ENCODE peak calls at places on chromosomes 2 and 18, in five cellular contexts. D, Y, G, B and R are unnamed samples.

GRCh38 chr2:16003809-16004208 is 63.5 kb downstream of the MYCN start:
- DNase-seq in Y (no peak), D (no peak), G (no peak), B (no peak), R (no peak)

GRCh38 chr2:147062073-147062472 is 782.8 kb upstream of the ACVR2A start:
- DNase-seq in B (no peak), Y (no peak), G (no peak), D (no peak), R (no peak)

GRCh38 chr2:6977786-6978185 is 60.6 kb downstream of the RNF144A start:
- DNase-seq in G (no peak), B (no peak), D (no peak), Y (no peak), R (no peak)

GRCh38 chr2:231696004-231696367 is 12.3 kb upstream of the PTMA start:
- DNase-seq in G (peak; percentile 87), Y (no peak), D (no peak), B (no peak), R (peak; percentile 66)

GRCh38 chr2:85353876-85354285 is 447 bp downstream of the RETSAT start:
- DNase-seq in G (no peak), B (peak; percentile 40), D (no peak), Y (peak; percentile 72), R (no peak)

GRCh38 chr2:28346587-28346986 is 46.1 kb upstream of the FOSL2 start:
- DNase-seq in Y (peak; percentile 47), G (peak; percentile 62), B (no peak), D (no peak), R (no peak)

GRCh38 chr2:69200107-69200520 is 186.9 kb downstream of the GFPT1 start:
- DNase-seq in B (no peak), G (peak; percentile 67), D (no peak), Y (no peak), R (peak; percentile 93)

GRCh38 chr2:71601136-71602114 is 148.1 kb downstream of the DYSF start:
- DNase-seq in B (no peak), Y (peak; percentile 31), G (no peak), D (no peak), R (no peak)

GRCh38 chr2:165016772-165017411 is 61.6 kb upstream of the SLC38A11 start:
- DNase-seq in B (peak; percentile 71), Y (no peak), D (no peak), G (peak; percentile 40), R (peak; percentile 18)

GRCh38 chr18:62651276-62652031 is 63.9 kb upstream of the PHLPP1 start:
- DNase-seq in G (no peak), D (no peak), Y (no peak), B (no peak), R (no peak)

GRCh38 chr18:79245517-79246001 is 150.2 kb upstream of the NFATC1 start:
- DNase-seq in G (no peak), B (no peak), Y (no peak), D (no peak), R (no peak)

GRCh38 chr2:127545796-127546195 is 10.3 kb downstream of the MYO7B start:
- DNase-seq in G (no peak), B (no peak), D (no peak), Y (no peak), R (no peak)

GRCh38 chr2:100017633-100018032 is 124.8 kb downstream of the AFF3 start:
- DNase-seq in D (no peak), B (no peak), Y (no peak), G (no peak), R (peak; percentile 77)

GRCh38 chr2:174633621-174633927 is 36.0 kb upstream of the WIPF1 start:
- DNase-seq in B (no peak), D (no peak), Y (no peak), G (no peak), R (no peak)

GRCh38 chr2:47862949-47863348 is 43.3 kb downstream of the FBXO11 start:
- DNase-seq in D (no peak), B (no peak), G (no peak), Y (no peak), R (no peak)

GRCh38 chr2:20618886-20619521 is 31.9 kb downstream of the HS1BP3 start:
- DNase-seq in D (no peak), G (no peak), B (no peak), Y (peak; percentile 82), R (no peak)

GRCh38 chr2:235384624-235385023 is 109.2 kb upstream of the AGAP1 start:
- DNase-seq in B (no peak), D (no peak), Y (no peak), G (no peak), R (no peak)

GRCh38 chr2:2896011-2896410 is 481.6 kb downstream of the EIPR1 start:
- DNase-seq in Y (no peak), D (no peak), G (no peak), B (no peak), R (no peak)

GRCh38 chr18:23924813-23925212 is 89.7 kb upstream of the TTC39C start:
- DNase-seq in G (no peak), B (peak; percentile 49), D (no peak), Y (no peak), R (no peak)

GRCh38 chr2:17736989-17737388 is 16.6 kb downstream of the SMC6 start:
- DNase-seq in B (peak; percentile 41), G (no peak), D (no peak), Y (no peak), R (no peak)

GRCh38 chr2:18706001-18706400 is 116.6 kb upstream of the NT5C1B start:
- DNase-seq in D (no peak), B (no peak), Y (no peak), G (no peak), R (no peak)

GRCh38 chr2:10071595-10071994 is 8.6 kb downstream of the CYS1 start:
- DNase-seq in G (no peak), D (no peak), Y (peak; percentile 57), B (no peak), R (no peak)

GRCh38 chr18:31658670-31659573 is 25.5 kb downstream of the B4GALT6 start:
- DNase-seq in G (no peak), Y (no peak), B (no peak), D (no peak), R (peak; percentile 69)

GRCh38 chr18:31656754-31657153 is 27.6 kb downstream of the B4GALT6 start:
- DNase-seq in G (no peak), D (no peak), Y (no peak), B (no peak), R (no peak)

GRCh38 chr18:31660763-31661162 is 23.6 kb downstream of the B4GALT6 start:
- DNase-seq in Y (no peak), D (no peak), B (no peak), G (no peak), R (no peak)

GRCh38 chr18:31659574-31660149 is 24.7 kb downstream of the B4GALT6 start:
- DNase-seq in B (no peak), Y (no peak), D (no peak), G (no peak), R (no peak)

GRCh38 chr18:31657823-31658669 is 26.3 kb downstream of the B4GALT6 start:
- DNase-seq in B (no peak), D (no peak), Y (no peak), G (no peak), R (no peak)
- H3K4me3 ChIP-seq in B (no peak overlapping the region), D (no peak overlapping the region), Y (no peak overlapping the region), G (no peak overlapping the region), R (no peak overlapping the region)

GRCh38 chr18:26226229-26227050 is at the start of gene TAF4B:
- DNase-seq in D (peak; percentile 95), B (peak; percentile 87), Y (peak; percentile 97), G (peak; percentile 51), R (peak; percentile 81)

GRCh38 chr18:26225915-26226228 is 373 bp upstream of the TAF4B start:
- DNase-seq in G (no peak), B (no peak), D (no peak), Y (no peak), R (no peak)

GRCh38 chr18:26230497-26230896 is 4.3 kb downstream of the TAF4B start:
- DNase-seq in G (no peak), D (no peak), Y (no peak), B (no peak), R (no peak)

GRCh38 chr18:26227051-26227672 is 917 bp downstream of the TAF4B start:
- DNase-seq in D (no peak), G (no peak), Y (no peak), B (no peak), R (no peak)

GRCh38 chr18:26228562-26229260 is 2.5 kb downstream of the TAF4B start:
- DNase-seq in Y (no peak), G (no peak), D (no peak), B (no peak), R (no peak)
- H3K4me3 ChIP-seq in Y (no peak overlapping the region), G (no peak overlapping the region), D (no peak overlapping the region), B (no peak overlapping the region), R (no peak overlapping the region)

DNA sequence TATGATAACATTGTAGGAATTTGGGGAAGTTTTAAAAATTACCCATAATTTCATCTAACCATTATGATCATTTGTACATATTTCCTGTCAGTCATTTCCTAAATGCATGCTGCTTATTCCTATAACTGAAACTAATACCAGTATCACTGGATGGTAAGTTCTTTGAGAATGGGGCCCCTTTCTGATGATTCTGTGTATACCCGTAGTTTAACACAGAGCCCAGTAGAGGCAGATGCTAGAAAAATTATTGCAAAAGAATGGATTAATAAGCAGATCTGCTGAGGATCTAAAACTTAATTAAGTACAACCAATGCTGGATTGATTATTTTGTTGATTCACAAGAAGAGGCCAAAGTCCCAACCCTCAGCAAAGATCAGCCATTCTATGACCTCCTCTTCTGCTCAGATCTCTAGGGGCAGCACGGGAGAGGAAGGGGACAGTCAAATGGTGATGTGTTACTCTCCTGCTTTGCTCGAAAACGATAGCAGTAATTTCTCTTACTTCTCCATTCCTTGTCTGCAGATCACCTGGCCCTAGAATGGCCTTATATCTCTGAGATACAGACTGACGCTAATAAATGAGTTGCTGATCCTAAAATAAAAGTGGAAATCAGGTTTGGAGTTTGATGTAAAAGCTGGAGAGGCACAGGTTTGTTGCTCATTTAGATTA is 69.5 kb upstream of the PELI1 start:
- DNase-seq in D (no peak), Y (no peak), B (no peak), G (no peak), R (no peak)
- H3K4me3 ChIP-seq in D (no peak overlapping the region), Y (no peak overlapping the region), B (no peak overlapping the region), G (no peak overlapping the region), R (no peak overlapping the region)

DNA sequence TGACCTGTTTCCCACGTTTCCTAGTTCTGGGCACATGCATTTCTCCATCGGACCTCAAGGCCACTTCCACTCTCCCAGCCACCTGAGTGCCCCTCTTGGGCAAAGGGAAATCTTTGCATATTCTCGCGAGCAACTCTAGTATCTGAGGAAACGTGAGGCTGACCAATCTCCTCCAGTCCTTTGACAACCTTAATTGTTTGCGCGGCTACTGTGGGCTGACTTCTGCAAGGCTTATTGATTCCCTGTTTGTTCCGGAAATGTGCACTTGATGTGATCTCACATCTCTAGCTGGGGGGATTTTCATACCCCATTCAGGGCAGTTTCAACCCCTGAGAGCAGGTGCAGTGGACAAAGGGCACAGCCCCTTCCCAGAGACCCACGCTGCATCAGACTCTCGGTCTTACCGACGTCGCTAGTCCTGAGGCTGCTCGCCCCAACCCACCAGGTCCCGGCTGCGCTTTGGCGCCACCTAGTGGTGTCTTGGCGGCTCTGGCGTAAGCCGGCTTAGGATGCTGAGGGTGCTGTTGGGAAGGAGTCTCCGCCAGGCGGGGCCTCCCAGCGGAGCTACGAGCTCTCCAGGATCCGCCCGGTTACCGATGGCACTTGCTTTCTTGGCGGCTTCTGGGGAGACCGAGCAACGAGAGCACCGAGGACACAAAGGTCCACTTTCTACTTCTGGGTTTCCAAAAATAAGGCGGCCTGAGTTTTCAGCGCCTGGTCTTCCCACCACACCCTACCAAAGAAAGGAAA is 24.8 kb upstream of the SPR start:
- DNase-seq in Y (peak; percentile 94), B (peak; percentile 86), G (no peak), D (peak; percentile 91), R (peak; percentile 46)
- H3K4me3 ChIP-seq in Y (no peak overlapping the region), B (no peak overlapping the region), G (peak overlapping the region; percentile 14), D (peak overlapping the region; percentile 0), R (peak overlapping the region; percentile 14)